ENCODE peak calls at places on chromosomes 4 and X, in seven cellular contexts. Z is DMS153; B is tibial nerve; J is heart left ventricle; I is stimulated activated CD8-positive, alpha-beta memory T cell treated with anti-CD3 and anti-CD28 coated beads, Interleukin-12 subunit alpha, Interleukin-12 subunit beta, amount 100 ng/mL, for 1 hour; Q is activated CD4-positive, alpha-beta T cell treated with anti-CD3 and anti-CD28 coated beads for 48 hours; D is fibroblast of the aortic adventitia. L is an unnamed sample.

GRCh38 chr4:68460085-68460484 is 12.8 kb downstream of the TMPRSS11E start:
- DNase-seq in Z (no peak), B (no peak), J (no peak), I (no peak), Q (no peak), D (no peak), L (no peak)

GRCh38 chr4:81472249-81473085 is 760 bp upstream of the RASGEF1B start:
- DNase-seq in Z (peak), B (peak), J (no peak), I (peak), Q (peak), D (peak), L (peak)

GRCh38 chrX:12332786-12333347 is 194.6 kb downstream of the FRMPD4 start:
- DNase-seq in Z (no peak), B (no peak), J (no peak), I (no peak), Q (no peak), D (no peak), L (no peak)

GRCh38 chrX:107683124-107683895 is 55.0 kb downstream of the PRPS1 start:
- DNase-seq in Z (no peak), B (peak), J (no peak), I (no peak), Q (no peak), D (peak), L (no peak)

GRCh38 chrX:21132686-21133393 is 241.4 kb upstream of the CNKSR2 start:
- DNase-seq in Z (no peak), B (no peak), J (no peak), I (no peak), Q (no peak), D (no peak), L (no peak)

GRCh38 chr4:3205995-3206394 is 43.0 kb upstream of the MSANTD1 start:
- DNase-seq in Z (no peak), B (no peak), J (no peak), I (no peak), Q (no peak), D (no peak), L (no peak)

GRCh38 chr4:146095091-146095690 is 80.3 kb upstream of the LSM6 start:
- DNase-seq in Z (no peak), B (peak), J (no peak), I (no peak), Q (peak), D (peak), L (peak)

GRCh38 chr4:162644346-162644745 is 480.5 kb upstream of the FSTL5 start:
- DNase-seq in Z (no peak), B (no peak), J (no peak), I (no peak), Q (no peak), D (no peak), L (no peak)

GRCh38 chr4:61853041-61853440 is 652.9 kb downstream of the ADGRL3 start:
- DNase-seq in Z (no peak), B (no peak), J (no peak), I (no peak), Q (no peak), D (no peak), L (no peak)

GRCh38 chrX:16140448-16140847 is 17.1 kb downstream of the GRPR start:
- DNase-seq in Z (no peak), B (no peak), J (no peak), I (no peak), Q (no peak), D (no peak), L (no peak)

GRCh38 chr4:138488527-138488926 is 246.4 kb upstream of the SLC7A11 start:
- DNase-seq in Z (no peak), B (no peak), J (no peak), I (no peak), Q (no peak), D (peak), L (no peak)

GRCh38 chr4:82469776-82470345 is 39.5 kb downstream of the ENOPH1 start:
- DNase-seq in Z (no peak), B (no peak), J (no peak), I (no peak), Q (no peak), D (peak), L (no peak)

GRCh38 chr4:109981936-109982335 is 69.3 kb downstream of the EGF start:
- DNase-seq in Z (no peak), B (no peak), J (no peak), I (no peak), Q (no peak), D (no peak), L (no peak)

GRCh38 chr4:30721353-30722091 is 1.4 kb downstream of the PCDH7 start:
- DNase-seq in Z (no peak), B (no peak), J (peak), I (no peak), Q (peak), D (peak), L (no peak)

GRCh38 chrX:153474266-153474665 is 3.9 kb upstream of the HAUS7 start:
- DNase-seq in Z (no peak), B (no peak), J (no peak), I (no peak), Q (no peak), D (no peak), L (no peak)

GRCh38 chr4:3465698-3466671 is 2.9 kb downstream of the DOK7 start:
- DNase-seq in Z (no peak), B (no peak), J (no peak), I (no peak), Q (peak), D (no peak), L (no peak)

GRCh38 chrX:43644124-43644701 is 11.9 kb upstream of the MAOA start:
- DNase-seq in Z (no peak), B (no peak), J (no peak), I (no peak), Q (no peak), D (peak), L (peak)

GRCh38 chrX:39961441-39961840 is 136.3 kb downstream of the BCOR start:
- DNase-seq in Z (no peak), B (no peak), J (no peak), I (no peak), Q (no peak), D (no peak), L (no peak)

GRCh38 chr4:106647451-106647850 is 278.9 kb upstream of the GIMD1 start:
- DNase-seq in Z (no peak), B (no peak), J (no peak), I (no peak), Q (no peak), D (no peak), L (no peak)

GRCh38 chr4:5747746-5748365 is 36.9 kb downstream of the EVC start:
- DNase-seq in Z (no peak), B (peak), J (peak), I (no peak), Q (no peak), D (peak), L (no peak)

GRCh38 chrX:98380556-98380955 is 1496.8 kb downstream of the RPA4 start:
- DNase-seq in Z (no peak), B (no peak), J (no peak), I (no peak), Q (no peak), D (no peak), L (no peak)

GRCh38 chr4:55733874-55734437 is 85.6 kb upstream of the EXOC1L start:
- DNase-seq in Z (peak), B (peak), J (no peak), I (no peak), Q (no peak), D (peak), L (no peak)

GRCh38 chr4:78666830-78667258 is 109.3 kb upstream of the BMP2K start:
- DNase-seq in Z (no peak), B (no peak), J (no peak), I (no peak), Q (no peak), D (no peak), L (no peak)

GRCh38 chrX:8284131-8284530 is 113.1 kb upstream of the VCX2 start:
- DNase-seq in Z (no peak), B (no peak), J (no peak), I (no peak), Q (no peak), D (no peak), L (no peak)

GRCh38 chr4:87579478-87579877 is 28.9 kb upstream of the DSPP start:
- DNase-seq in Z (no peak), B (no peak), J (no peak), I (no peak), Q (no peak), D (no peak), L (no peak)

GRCh38 chrX:132022115-132022862 is 813 bp upstream of the STK26 start:
- DNase-seq in Z (no peak), B (no peak), J (no peak), I (no peak), Q (peak), D (no peak), L (peak)

GRCh38 chr4:992297-993110 is 700 bp downstream of the SLC26A1 start:
- DNase-seq in Z (no peak), B (no peak), J (no peak), I (no peak), Q (no peak), D (no peak), L (no peak)

GRCh38 chr4:73341454-73341853 is 62.6 kb upstream of the ALB start:
- DNase-seq in Z (peak), B (no peak), J (no peak), I (no peak), Q (peak), D (peak), L (peak)

GRCh38 chrX:87846956-87847355 is 329.4 kb downstream of the KLHL4 start:
- DNase-seq in Z (no peak), B (no peak), J (no peak), I (no peak), Q (no peak), D (no peak), L (no peak)